ENCODE peak calls at places on chromosomes 2 and 18, in seven cellular contexts. Q is upper lobe of left lung, U is right lobe of liver, B is heart left ventricle, G is Peyer's patch, R is A549, O is transverse colon. T is an unnamed sample.

GRCh38 chr2:108399479-108399878 is 21.7 kb downstream of the SULT1C4 start:
- DNase-seq in G (no peak), Q (no peak), U (no peak), O (no peak), R (no peak), B (no peak), T (no peak)

GRCh38 chr2:188623995-188624643 is 332.4 kb downstream of the GULP1 start:
- DNase-seq in Q (no peak), G (no peak), O (no peak), B (no peak), R (no peak), U (no peak), T (no peak)

GRCh38 chr2:207617011-207617671 is 8.1 kb downstream of the METTL21A start:
- DNase-seq in O (no peak), U (no peak), G (no peak), R (peak; percentile 64), B (no peak), Q (no peak), T (no peak)

GRCh38 chr2:147100406-147101035 is 744.3 kb upstream of the ACVR2A start:
- DNase-seq in O (no peak), U (no peak), R (no peak), Q (no peak), G (no peak), B (no peak), T (no peak)

GRCh38 chr18:9323750-9324445 is 10.7 kb upstream of the TWSG1 start:
- DNase-seq in B (no peak), U (no peak), O (no peak), Q (no peak), G (no peak), R (no peak), T (no peak)

GRCh38 chr2:45651415-45652089 is at the start of gene PRKCE:
- DNase-seq in U (peak; percentile 78), O (peak; percentile 68), R (peak; percentile 67), B (peak; percentile 84), G (peak; percentile 62), Q (no peak), T (peak; percentile 31)

GRCh38 chr2:165794520-165794882 is 454 bp upstream of the GALNT3 start:
- DNase-seq in R (no peak), Q (no peak), G (peak; percentile 74), U (peak; percentile 64), O (peak; percentile 69), B (peak; percentile 62), T (no peak)

GRCh38 chr2:218074031-218074430 is 5.0 kb downstream of the RUFY4 start:
- DNase-seq in G (no peak), O (peak; percentile 27), U (no peak), B (peak; percentile 69), R (peak; percentile 32), Q (no peak), T (no peak)

GRCh38 chr2:191566347-191566746 is 111.6 kb upstream of the NABP1 start:
- DNase-seq in O (peak; percentile 73), B (no peak), U (peak; percentile 57), G (peak; percentile 73), Q (no peak), R (peak; percentile 61), T (peak; percentile 13)

GRCh38 chr18:6781846-6782245 is 52.3 kb downstream of the ARHGAP28 start:
- DNase-seq in B (no peak), O (no peak), U (no peak), R (no peak), Q (no peak), G (no peak), T (peak; percentile 29)

GRCh38 chr2:229160984-229161383 is 110.1 kb downstream of the PID1 start:
- DNase-seq in R (no peak), O (no peak), U (no peak), Q (no peak), G (no peak), B (no peak), T (peak; percentile 68)

GRCh38 chr18:48994044-48994651 is 43.4 kb upstream of the SMAD7 start:
- DNase-seq in U (no peak), G (no peak), Q (no peak), O (no peak), B (peak; percentile 46), R (no peak), T (no peak)

GRCh38 chr18:78928076-78928475 is 51.5 kb upstream of the SALL3 start:
- DNase-seq in G (no peak), O (no peak), R (no peak), U (no peak), B (no peak), Q (no peak), T (no peak)

GRCh38 chr2:191427031-191427430 is 181.8 kb downstream of the MYO1B start:
- DNase-seq in G (no peak), B (no peak), Q (no peak), O (no peak), R (no peak), U (no peak), T (no peak)

GRCh38 chr2:227163998-227164744 is at the start of the genes COL4A3 and COL4A4:
- DNase-seq in U (peak; percentile 57), O (peak; percentile 60), Q (peak; percentile 93), R (peak; percentile 51), B (peak; percentile 78), G (peak; percentile 59), T (peak; percentile 76)

GRCh38 chr2:113201496-113202304 is 27.9 kb downstream of the PSD4 start:
- DNase-seq in B (no peak), O (no peak), Q (peak; percentile 43), G (no peak), U (peak; percentile 38), R (no peak), T (no peak)

GRCh38 chr2:113202305-113203216 is 28.8 kb downstream of the PSD4 start:
- DNase-seq in R (no peak), G (no peak), O (no peak), B (no peak), U (peak; percentile 51), Q (no peak), T (no peak)

GRCh38 chr2:113203217-113203530 is 29.4 kb downstream of the PSD4 start:
- DNase-seq in R (no peak), O (no peak), B (no peak), Q (no peak), G (no peak), U (no peak), T (no peak)

GRCh38 chr2:113206251-113206650 is 32.5 kb downstream of the PSD4 start:
- DNase-seq in Q (no peak), B (no peak), U (no peak), G (no peak), R (no peak), O (no peak), T (no peak)

DNA sequence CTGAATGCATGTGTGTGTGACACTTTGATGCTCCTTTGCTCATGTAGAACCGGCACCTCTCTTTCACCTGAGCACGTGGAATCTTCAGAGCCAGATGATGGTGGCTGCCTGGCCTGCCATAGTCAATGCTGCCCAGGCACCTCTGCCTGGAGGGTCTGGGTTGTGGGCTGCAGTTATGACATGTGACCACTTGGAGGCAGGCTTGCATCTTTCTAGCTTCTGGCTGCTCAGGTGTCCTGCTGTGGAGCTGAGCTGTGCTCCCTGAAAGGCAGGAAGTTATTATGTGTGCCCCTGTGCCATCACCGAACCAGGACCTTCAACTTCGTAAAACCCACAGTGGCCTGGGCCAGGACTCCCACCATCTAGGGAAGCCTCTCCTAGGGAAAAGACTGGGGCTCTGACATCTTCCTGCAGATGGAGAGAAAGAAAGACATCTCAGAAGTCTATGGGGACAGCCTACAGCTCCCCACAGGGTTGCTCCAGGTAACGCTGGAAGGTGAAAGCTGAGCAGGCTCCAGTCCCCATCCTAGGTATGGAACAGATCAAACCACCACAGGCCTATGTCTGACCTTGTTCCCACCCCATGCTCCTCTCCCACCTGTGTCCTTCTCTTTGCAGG is 30.2 kb downstream of the PSD4 start:
- DNase-seq in R (peak; percentile 82), O (peak; percentile 83), U (peak; percentile 73), Q (no peak), B (no peak), G (peak; percentile 76), T (peak; percentile 43)
- TF ChIP-seq POLR2A in R (no peak), O (no peak), U (no peak), Q (no peak), B (no peak), G (no peak), T (no peak)

DNA sequence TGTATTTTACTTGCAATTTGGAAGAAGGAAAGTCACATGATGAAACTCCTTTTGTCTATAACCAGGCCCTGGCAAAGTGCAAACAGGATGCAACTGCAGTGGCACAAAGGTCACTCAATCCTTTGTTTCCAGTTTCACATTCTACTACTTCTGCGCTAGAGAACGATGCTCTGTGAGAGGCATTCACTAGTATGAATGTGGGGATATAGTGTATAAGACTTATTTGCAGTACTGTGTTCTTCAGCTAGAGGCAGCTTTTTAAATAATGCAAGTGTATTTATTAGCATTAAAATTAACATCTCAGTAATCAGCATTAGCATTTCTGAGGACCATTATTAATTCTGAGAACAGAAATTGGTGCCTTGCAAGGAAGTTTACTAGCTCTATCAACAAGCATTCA is 68.9 kb downstream of the PRPF40A start:
- DNase-seq in Q (no peak), U (no peak), B (no peak), R (peak; percentile 5), O (no peak), G (no peak), T (no peak)
- H3K4me3 ChIP-seq in Q (no peak overlapping the region), U (no peak overlapping the region), B (no peak overlapping the region), R (no peak overlapping the region), O (no peak overlapping the region), G (no peak overlapping the region), T (no peak overlapping the region)

DNA sequence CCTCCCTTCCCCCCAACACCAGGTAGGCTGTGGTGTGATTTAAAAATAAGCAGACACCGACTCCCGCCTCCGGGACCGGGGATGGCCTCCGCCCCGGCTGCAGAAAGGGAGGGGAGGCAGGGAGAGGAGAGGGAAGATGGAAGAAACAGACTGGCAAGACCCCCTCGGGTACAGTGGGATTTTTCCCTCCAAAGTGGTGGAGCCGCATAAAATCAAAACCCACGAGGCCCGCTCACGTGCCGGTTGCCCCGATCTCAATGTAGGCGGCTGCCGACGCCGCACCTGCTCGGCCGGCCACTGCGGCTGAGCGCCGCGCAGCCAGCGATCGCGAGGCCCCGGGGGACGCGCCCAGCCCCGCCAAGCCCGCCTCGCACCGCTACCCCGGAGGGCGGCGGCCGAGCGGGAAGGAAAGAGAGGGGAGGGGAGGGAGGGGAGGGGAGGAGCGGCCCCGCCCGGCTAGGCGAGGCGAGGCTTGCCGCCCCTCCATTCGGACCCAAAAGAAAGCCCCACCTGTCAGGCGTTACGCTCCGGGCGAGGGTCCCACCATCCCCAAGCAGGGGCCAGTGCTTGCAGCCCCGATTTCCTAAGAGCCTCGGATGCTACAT is 804 bp downstream of the ADD2 start:
- DNase-seq in B (no peak), G (peak; percentile 32), U (no peak), R (peak; percentile 45), Q (peak; percentile 84), O (no peak), T (no peak)
- TF ChIP-seq POLR2A in B (no peak), G (no peak), U (no peak), R (peak; percentile 32), Q (no peak), O (no peak), T (no peak)

GRCh38 chr2:10948165-10948564 is 36.4 kb downstream of the KCNF1 start:
- DNase-seq in U (no peak), Q (no peak), G (no peak), O (no peak), B (no peak), R (no peak), T (no peak)

GRCh38 chr2:10948606-10949230 is 37.0 kb downstream of the KCNF1 start:
- DNase-seq in B (no peak), Q (no peak), O (no peak), U (no peak), R (no peak), G (no peak), T (no peak)

GRCh38 chr2:10947005-10947440 is 35.3 kb downstream of the KCNF1 start:
- DNase-seq in U (no peak), O (no peak), R (no peak), G (no peak), B (no peak), Q (no peak), T (no peak)

GRCh38 chr2:10944799-10945198 is 33.1 kb downstream of the KCNF1 start:
- DNase-seq in R (no peak), O (no peak), G (no peak), B (no peak), Q (no peak), U (no peak), T (no peak)

GRCh38 chr2:10946394-10946793 is 34.7 kb downstream of the KCNF1 start:
- DNase-seq in O (no peak), Q (no peak), B (no peak), R (no peak), G (no peak), U (no peak), T (no peak)
- H3K4me3 ChIP-seq in O (no peak overlapping the region), Q (no peak overlapping the region), B (no peak overlapping the region), R (no peak overlapping the region), G (no peak overlapping the region), U (no peak overlapping the region), T (no peak overlapping the region)

T was measured in gastrocnemius medialis.